ENCODE peak calls at places on chromosomes 5 and 9, in eight cellular contexts. F is left ventricle myocardium inferior; S is tibial nerve; Y is stomach; E is breast epithelium; X is CD4-positive, alpha-beta T cell; G is Karpas-422; V is sigmoid colon. K is an unnamed sample.

GRCh38 chr5:169350759-169351240 is 49.9 kb upstream of the SLIT3 start:
- DNase-seq in F (no peak), S (no peak), Y (no peak), E (no peak), X (no peak), G (no peak), V (no peak), K (no peak)

GRCh38 chr5:77015938-77016569 is 14.2 kb upstream of the AGGF1 start:
- DNase-seq in F (no peak), S (no peak), Y (no peak), E (no peak), X (no peak), G (peak), V (no peak), K (no peak)

GRCh38 chr5:88190106-88190834 is 78.4 kb downstream of the TMEM161B start:
- DNase-seq in F (no peak), S (no peak), Y (no peak), E (no peak), X (no peak), G (no peak), V (no peak), K (no peak)

GRCh38 chr9:4936823-4937222 is 48.2 kb upstream of the JAK2 start:
- DNase-seq in F (no peak), S (no peak), Y (no peak), E (no peak), X (no peak), G (no peak), V (no peak), K (no peak)

GRCh38 chr5:170429014-170429413 is 39.8 kb upstream of the KCNMB1 start:
- DNase-seq in F (no peak), S (no peak), Y (no peak), E (no peak), X (no peak), G (peak), V (no peak), K (no peak)

GRCh38 chr9:75088646-75089368 is 493 bp downstream of the OSTF1 start:
- DNase-seq in F (peak), S (no peak), Y (peak), E (peak), X (no peak), G (peak), V (peak), K (peak)

GRCh38 chr5:56829137-56829536 is 13.8 kb downstream of the MAP3K1 start:
- DNase-seq in F (no peak), S (no peak), Y (no peak), E (no peak), X (peak), G (peak), V (no peak), K (peak)

GRCh38 chr5:57181151-57181550 is 7.3 kb downstream of the GPBP1 start:
- DNase-seq in F (no peak), S (no peak), Y (no peak), E (no peak), X (peak), G (no peak), V (no peak), K (no peak)

GRCh38 chr5:20088361-20088760 is 100.4 kb upstream of the CDH18 start:
- DNase-seq in F (no peak), S (no peak), Y (no peak), E (no peak), X (no peak), G (no peak), V (no peak), K (no peak)

GRCh38 chr5:135264451-135265445 is 134.3 kb downstream of the MACROH2A1 start:
- DNase-seq in F (no peak), S (no peak), Y (no peak), E (no peak), X (no peak), G (no peak), V (no peak), K (no peak)

GRCh38 chr9:134059661-134060395 is 8.0 kb downstream of the BRD3 start:
- DNase-seq in F (peak), S (no peak), Y (peak), E (peak), X (no peak), G (peak), V (peak), K (peak)

GRCh38 chr5:61623401-61624069 is 291.5 kb downstream of the ZSWIM6 start:
- DNase-seq in F (no peak), S (no peak), Y (no peak), E (no peak), X (no peak), G (peak), V (no peak), K (no peak)

GRCh38 chr5:61626639-61627282 is 294.7 kb downstream of the ZSWIM6 start:
- DNase-seq in F (no peak), S (no peak), Y (no peak), E (no peak), X (no peak), G (no peak), V (no peak), K (no peak)

GRCh38 chr5:61624966-61625681 is 293.1 kb downstream of the ZSWIM6 start:
- DNase-seq in F (no peak), S (no peak), Y (no peak), E (no peak), X (no peak), G (no peak), V (no peak), K (no peak)

GRCh38 chr5:61624553-61624952 is 292.5 kb downstream of the ZSWIM6 start:
- DNase-seq in F (no peak), S (no peak), Y (no peak), E (no peak), X (no peak), G (no peak), V (no peak), K (no peak)

GRCh38 chr5:61625682-61626620 is 293.9 kb downstream of the ZSWIM6 start:
- DNase-seq in F (peak), S (peak), Y (peak), E (peak), X (no peak), G (no peak), V (peak), K (peak)
- H3K27ac ChIP-seq in F (peak), S (peak), Y (peak), E (peak), X (no peak), G (no peak), V (peak), K (peak)

DNA sequence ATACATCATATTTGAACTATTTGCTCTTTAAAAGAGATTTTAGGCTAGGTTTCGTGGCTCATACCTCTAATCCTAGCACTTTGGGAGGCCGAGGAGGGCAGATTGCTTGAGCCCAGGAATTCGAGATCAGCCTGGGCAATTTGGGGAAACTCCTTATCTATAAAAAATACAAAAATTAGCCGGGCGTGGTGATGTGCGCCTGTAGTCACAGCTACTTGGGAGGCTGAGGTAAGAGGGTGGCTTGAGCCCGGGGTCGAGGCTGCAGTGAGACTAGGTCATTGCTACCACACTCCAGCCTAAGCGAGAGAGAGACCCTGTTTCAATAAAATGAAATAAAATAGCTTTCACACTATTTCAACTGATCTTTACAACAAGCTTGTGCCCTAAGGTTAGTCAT is 500 bp upstream of the MRPL22 start:
- DNase-seq in F (no peak), S (no peak), Y (no peak), E (no peak), X (no peak), G (no peak), V (no peak), K (no peak)
- H3K27ac ChIP-seq in F (peak), S (no peak), Y (peak), E (peak), X (peak), G (no peak), V (peak), K (peak)

GRCh38 chr5:132498686-132499271 is 8.2 kb upstream of the IRF1 start:
- DNase-seq in F (no peak), S (no peak), Y (peak), E (no peak), X (no peak), G (no peak), V (no peak), K (no peak)
- H3K27ac ChIP-seq in F (peak), S (peak), Y (peak), E (peak), X (peak), G (no peak), V (peak), K (peak)

GRCh38 chr9:81611664-81612063 is 77.7 kb downstream of the TLE1 start:
- DNase-seq in F (no peak), S (no peak), Y (no peak), E (no peak), X (no peak), G (no peak), V (no peak), K (no peak)
- H3K27ac ChIP-seq in F (no peak), S (peak), Y (no peak), E (no peak), X (no peak), G (no peak), V (peak), K (no peak)

DNA sequence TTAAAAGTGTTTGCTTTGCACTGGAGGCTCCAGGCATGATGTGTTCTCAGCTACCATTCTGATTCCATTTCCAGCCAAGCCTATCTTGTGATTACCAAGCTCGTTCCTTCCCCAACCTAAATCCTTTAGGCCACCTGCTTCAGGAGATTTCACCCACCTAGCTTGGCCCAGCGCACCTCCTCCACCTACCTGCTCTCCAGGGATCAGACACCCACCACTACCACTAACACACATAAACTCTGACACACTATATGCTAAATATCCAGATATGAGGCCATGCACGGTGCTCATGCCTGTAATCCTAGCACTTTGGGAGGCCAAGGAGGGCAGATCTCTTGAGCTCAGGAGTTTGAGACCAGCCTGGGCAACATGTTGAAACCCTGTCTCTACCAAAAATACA is 2.4 kb downstream of the MYORG start:
- DNase-seq in F (no peak), S (no peak), Y (no peak), E (no peak), X (no peak), G (no peak), V (no peak), K (no peak)
- H3K27ac ChIP-seq in F (no peak), S (no peak), Y (peak), E (peak), X (no peak), G (no peak), V (peak), K (peak)

GRCh38 chr9:127944586-127945218 is 7.0 kb upstream of the DPM2 start:
- DNase-seq in F (no peak), S (no peak), Y (no peak), E (no peak), X (no peak), G (no peak), V (no peak), K (no peak)

GRCh38 chr9:127942152-127943010 is 4.7 kb upstream of the DPM2 start:
- DNase-seq in F (peak), S (peak), Y (peak), E (no peak), X (no peak), G (peak), V (peak), K (peak)

GRCh38 chr9:127943746-127944145 is 6.1 kb upstream of the DPM2 start:
- DNase-seq in F (peak), S (peak), Y (peak), E (peak), X (peak), G (peak), V (peak), K (peak)

GRCh38 chr9:127941062-127941925 is 3.6 kb upstream of the DPM2 start:
- DNase-seq in F (no peak), S (no peak), Y (no peak), E (no peak), X (no peak), G (no peak), V (no peak), K (no peak)

GRCh38 chr9:127943011-127943662 is 5.5 kb upstream of the DPM2 start:
- DNase-seq in F (no peak), S (no peak), Y (no peak), E (no peak), X (no peak), G (no peak), V (no peak), K (no peak)
- H3K27ac ChIP-seq in F (peak), S (peak), Y (peak), E (peak), X (no peak), G (no peak), V (peak), K (peak)

GRCh38 chr5:132499440-132500243 is 9.1 kb upstream of the IRF1 start:
- DNase-seq in F (peak), S (no peak), Y (peak), E (no peak), X (no peak), G (no peak), V (no peak), K (no peak)
- H3K27ac ChIP-seq in F (peak), S (peak), Y (peak), E (peak), X (peak), G (no peak), V (peak), K (peak)

GRCh38 chr5:93164690-93165089 is 416.3 kb downstream of the NR2F1-AS1 start:
- DNase-seq in F (no peak), S (no peak), Y (no peak), E (no peak), X (no peak), G (no peak), V (no peak), K (no peak)
- H3K27ac ChIP-seq in F (no peak), S (peak), Y (no peak), E (no peak), X (no peak), G (no peak), V (no peak), K (no peak)

GRCh38 chr5:5688194-5688924 is 265.9 kb downstream of the ICE1 start:
- DNase-seq in F (no peak), S (no peak), Y (no peak), E (no peak), X (no peak), G (no peak), V (no peak), K (no peak)
- H3K27ac ChIP-seq in F (peak), S (no peak), Y (no peak), E (no peak), X (no peak), G (no peak), V (no peak), K (no peak)

GRCh38 chr5:150172563-150172962 is 6.0 kb downstream of the CDX1 start:
- DNase-seq in F (no peak), S (no peak), Y (no peak), E (no peak), X (no peak), G (no peak), V (no peak), K (no peak)
- H3K27ac ChIP-seq in F (no peak), S (no peak), Y (no peak), E (no peak), X (no peak), G (no peak), V (no peak), K (no peak)

K was measured in Peyer's patch.